ENCODE peak calls at places on chromosomes 4 and X, in eight cellular contexts. K is psoas muscle, V is cardiac muscle cell, O is progenitor cell of endocrine pancreas, S is AG04450, X is epithelial cell of esophagus, B is RWPE1, I is body of pancreas. P is an unnamed sample.

GRCh38 chr4:78610546-78611214 is 59.1 kb downstream of the ANXA3 start:
- DNase-seq in V (peak; percentile 66), K (no peak), S (no peak), O (no peak), B (no peak), X (no peak), I (no peak), P (no peak)

GRCh38 chrX:144586756-144587155 is 660.5 kb upstream of the SPANXN1 start:
- DNase-seq in S (no peak), I (no peak), B (no peak), V (peak; percentile 0), X (peak; percentile 43), O (no peak), K (no peak), P (peak; percentile 96)

GRCh38 chr4:148849581-148849980 is 407.4 kb upstream of the NR3C2 start:
- DNase-seq in I (peak; percentile 18), S (no peak), V (no peak), B (no peak), O (no peak), K (no peak), X (peak; percentile 43), P (no peak)

GRCh38 chr4:111937368-111937767 is 207.9 kb upstream of the FAM241A start:
- DNase-seq in I (no peak), S (no peak), V (peak; percentile 30), B (peak; percentile 45), O (no peak), K (no peak), X (peak; percentile 72), P (peak; percentile 69)

GRCh38 chrX:124127496-124127895 is 166.0 kb downstream of the STAG2 start:
- DNase-seq in I (no peak), B (no peak), V (no peak), K (no peak), X (no peak), S (no peak), O (no peak), P (no peak)

GRCh38 chr4:17846256-17846655 is 35.5 kb downstream of the NCAPG start:
- DNase-seq in B (no peak), O (no peak), V (no peak), K (no peak), S (peak; percentile 7), I (no peak), X (peak; percentile 58), P (no peak)

GRCh38 chrX:30065226-30065625 is 150.1 kb upstream of the MAGEB2 start:
- DNase-seq in S (peak; percentile 8), O (no peak), B (no peak), V (peak; percentile 38), X (no peak), K (no peak), I (no peak), P (no peak)

GRCh38 chrX:129932792-129933321 is 26.9 kb downstream of the UTP14A start:
- DNase-seq in X (peak; percentile 6), V (no peak), I (peak; percentile 9), S (no peak), K (peak; percentile 68), O (no peak), B (no peak), P (no peak)

GRCh38 chr4:125526420-125526819 is 211.7 kb downstream of the FAT4 start:
- DNase-seq in X (no peak), B (no peak), I (no peak), K (no peak), S (no peak), V (no peak), O (no peak), P (peak; percentile 3)

GRCh38 chrX:105874790-105875189 is 52.5 kb downstream of the NRK start:
- DNase-seq in S (no peak), B (no peak), K (no peak), V (no peak), O (no peak), I (no peak), X (no peak), P (no peak)

GRCh38 chr4:19748911-19749473 is 502.7 kb upstream of the SLIT2 start:
- DNase-seq in V (peak; percentile 30), K (no peak), S (no peak), I (no peak), B (no peak), X (no peak), O (no peak), P (peak; percentile 2)

GRCh38 chrX:96182366-96182765 is 502.3 kb upstream of the DIAPH2 start:
- DNase-seq in K (no peak), B (no peak), X (peak; percentile 65), I (no peak), S (peak; percentile 1), V (peak; percentile 42), O (no peak), P (peak; percentile 64)

GRCh38 chrX:96181571-96181970 is 503.1 kb upstream of the DIAPH2 start:
- DNase-seq in K (no peak), V (no peak), O (no peak), S (no peak), B (no peak), X (no peak), I (no peak), P (no peak)

GRCh38 chrX:96183843-96184242 is 500.8 kb upstream of the DIAPH2 start:
- DNase-seq in O (no peak), B (no peak), S (no peak), I (no peak), K (no peak), X (no peak), V (peak; percentile 2), P (peak; percentile 25)
- TF ChIP-seq CTCF in O (peak; percentile 37), B (no peak), S (peak; percentile 43), I (no peak), K (peak; percentile 20), X (peak; percentile 43), V (peak; percentile 25), P (peak; percentile 33)

DNA sequence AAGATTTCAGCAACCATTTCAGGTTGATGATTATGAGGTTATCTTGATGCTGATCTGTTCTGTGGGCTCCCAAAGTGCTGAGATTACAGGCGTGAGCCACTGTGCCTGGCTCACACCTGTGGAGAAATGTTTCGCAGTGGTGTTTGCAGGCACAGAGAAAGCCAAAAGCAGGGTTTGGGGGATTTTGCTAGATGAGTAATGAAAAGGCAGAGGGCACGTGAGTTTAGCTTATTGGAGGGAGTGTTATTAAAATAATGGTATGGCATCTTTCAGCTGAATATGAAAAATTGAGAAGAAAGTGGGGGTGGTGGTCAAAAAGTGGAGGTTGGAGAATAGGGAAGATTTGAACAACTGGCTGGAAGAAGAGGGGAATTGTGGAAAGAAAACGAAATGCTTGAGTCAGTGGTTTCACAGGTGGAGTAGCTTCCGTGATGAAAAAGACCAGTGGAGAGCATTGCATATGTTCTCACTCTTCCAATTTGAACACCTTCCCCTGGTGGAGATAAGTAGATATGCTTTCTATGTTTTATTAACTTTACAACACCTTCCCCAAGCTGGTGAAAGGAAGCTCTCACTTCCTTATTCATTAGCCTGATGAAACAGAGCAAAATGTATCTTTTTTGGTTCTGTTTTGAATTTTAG is 1.1 kb upstream of the CHST7 start:
- DNase-seq in S (no peak), K (no peak), V (no peak), X (peak; percentile 12), B (no peak), O (no peak), I (no peak), P (no peak)
- TF ChIP-seq CTCF in S (no peak), K (no peak), V (no peak), X (peak; percentile 6), B (no peak), O (no peak), I (no peak), P (no peak)

GRCh38 chr4:160808174-160808573 is 1355.6 kb downstream of the FSTL5 start:
- DNase-seq in O (no peak), S (no peak), I (no peak), B (no peak), K (no peak), V (no peak), X (no peak), P (no peak)
- TF ChIP-seq CTCF in O (peak; percentile 27), S (no peak), I (no peak), B (no peak), K (no peak), V (no peak), X (peak; percentile 17), P (no peak)

DNA sequence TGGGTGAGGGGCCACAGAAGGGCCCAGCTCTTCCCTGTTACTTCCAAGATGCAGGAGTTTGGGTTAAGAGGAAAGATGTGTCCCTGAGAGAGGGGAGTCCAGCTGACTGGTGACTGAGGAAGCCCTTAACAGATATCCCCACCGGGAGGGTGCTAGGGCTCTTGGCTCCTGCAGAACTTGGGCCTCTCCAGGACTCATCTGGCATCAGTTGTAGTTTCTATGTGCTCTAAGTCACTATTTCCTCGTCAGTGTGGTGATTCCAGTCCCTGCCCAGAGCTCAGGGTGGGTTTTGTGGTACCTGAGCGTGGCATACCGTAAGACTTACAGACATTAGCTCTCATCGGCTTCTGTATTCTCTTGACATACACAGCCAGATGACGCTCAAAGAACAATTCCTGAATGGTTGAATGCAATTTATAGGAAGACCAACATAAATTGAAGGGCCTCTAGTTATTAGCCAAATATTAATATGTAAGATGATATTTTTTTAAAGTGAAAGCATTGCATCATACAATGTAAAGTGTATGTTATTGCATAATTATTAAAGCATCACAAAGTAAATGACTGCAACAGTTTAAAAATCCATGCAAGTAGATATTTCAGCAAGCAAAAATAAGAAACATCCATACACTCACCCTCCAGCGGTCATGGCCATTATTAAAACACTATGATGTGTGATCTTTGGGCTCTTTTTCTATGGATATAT is 195.5 kb downstream of the PTTG2 start:
- DNase-seq in I (peak; percentile 18), B (no peak), S (no peak), K (no peak), O (no peak), V (no peak), X (no peak), P (no peak)
- TF ChIP-seq CTCF in I (no peak), B (no peak), S (no peak), K (no peak), O (no peak), V (no peak), X (no peak), P (no peak)

DNA sequence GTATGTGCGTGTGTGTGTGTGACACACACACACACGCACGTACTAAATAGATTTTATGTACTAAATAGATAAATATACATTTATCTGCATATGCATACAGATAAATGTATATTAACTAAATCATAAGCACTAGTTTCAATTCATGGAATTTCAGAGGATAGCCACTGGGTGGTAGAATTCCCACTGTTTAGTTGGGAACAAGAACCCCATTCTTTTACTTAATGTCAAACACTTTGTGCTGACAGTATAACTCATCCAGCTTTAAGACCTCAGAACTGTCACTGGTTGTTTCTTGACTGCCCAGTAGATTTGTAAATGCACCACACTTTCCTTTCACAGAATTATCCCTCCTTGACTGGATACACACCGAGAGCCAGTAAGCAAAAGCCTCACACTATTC is 32.5 kb downstream of the PPARGC1A start:
- DNase-seq in S (no peak), X (peak; percentile 34), B (no peak), O (no peak), I (no peak), K (no peak), V (peak; percentile 56), P (peak; percentile 24)
- TF ChIP-seq CTCF in S (peak; percentile 41), X (peak; percentile 22), B (no peak), O (no peak), I (no peak), K (no peak), V (peak; percentile 30), P (no peak)

P was measured in MCF 10A.